ENCODE peak calls at places on chromosomes 16 and 17, in seven cellular contexts. X is body of pancreas, Z is SK-N-SH, Q is Panc1, G is right cardiac atrium, O is adipocyte, N is iPS DF 6.9. E is an unnamed sample. For H3K4me1, the result is how much of the 10 kb centered on the place peaks cover.

GRCh38 chr16:82832861-82833260 is 206.1 kb downstream of the CDH13 start:
- DNase-seq in N (no peak), Z (no peak), G (no peak), O (peak), Q (no peak), X (no peak), E (no peak)

GRCh38 chr17:45662432-45662831 is 121.7 kb upstream of the CRHR1 start:
- DNase-seq in Z (no peak), O (no peak), G (no peak), X (no peak), N (no peak), Q (no peak), E (no peak)

GRCh38 chr17:17235212-17236174 is 1.5 kb downstream of the FLCN start:
- DNase-seq in N (no peak), O (peak), X (peak), Z (no peak), Q (no peak), G (peak), E (no peak)

GRCh38 chr17:7548585-7549400 is at the start of gene TNFSF12:
- DNase-seq in N (no peak), Z (peak), G (peak), X (peak), O (peak), Q (no peak), E (peak)

GRCh38 chr17:44331249-44331760 is 6.7 kb upstream of the SLC25A39 start:
- DNase-seq in Z (peak), O (peak), N (no peak), X (peak), Q (no peak), G (peak), E (peak)

GRCh38 chr16:82037666-82038065 is 2.6 kb downstream of the HSD17B2 start:
- DNase-seq in X (no peak), N (no peak), Z (no peak), Q (no peak), G (no peak), O (peak), E (no peak)

GRCh38 chr17:59565959-59566324 is 532 bp downstream of the DHX40 start:
- DNase-seq in X (peak), G (peak), O (peak), Q (no peak), Z (peak), N (peak), E (peak)

GRCh38 chr16:48125888-48126287 is 29.9 kb downstream of the ABCC12 start:
- DNase-seq in Z (no peak), X (peak), G (no peak), N (no peak), Q (no peak), O (no peak), E (no peak)

GRCh38 chr17:74671031-74671771 is 41.5 kb downstream of the CD300LF start:
- DNase-seq in Z (peak), O (peak), X (peak), Q (no peak), N (peak), G (peak), E (peak)

GRCh38 chr17:27244481-27245223 is 49.3 kb upstream of the WSB1 start:
- DNase-seq in Z (no peak), O (peak), Q (no peak), X (peak), G (peak), N (no peak), E (no peak)

GRCh38 chr17:67322039-67322787 is 44.2 kb downstream of the PSMD12 start:
- DNase-seq in Z (peak), G (no peak), N (peak), O (no peak), X (no peak), Q (no peak), E (no peak)

GRCh38 chr16:19810817-19811731 is 73.6 kb downstream of the GPRC5B start:
- DNase-seq in Z (no peak), X (no peak), Q (no peak), O (peak), G (no peak), N (no peak), E (no peak)

GRCh38 chr17:81656118-81656743 is at the start of gene PDE6G:
- DNase-seq in G (peak), Q (no peak), X (no peak), N (no peak), Z (no peak), O (no peak), E (no peak)

GRCh38 chr16:85595812-85596495 is 17.2 kb upstream of the GSE1 start:
- DNase-seq in G (no peak), N (no peak), O (no peak), Q (no peak), Z (no peak), X (no peak), E (no peak)

GRCh38 chr16:72400257-72401078 is 228.5 kb upstream of the PMFBP1 start:
- DNase-seq in Z (peak), N (peak), O (peak), Q (peak), G (no peak), X (peak), E (no peak)

GRCh38 chr17:57746221-57746620 is 1.1 kb upstream of the CCDC182 start:
- DNase-seq in G (no peak), O (no peak), N (no peak), X (no peak), Z (no peak), Q (no peak), E (no peak)

GRCh38 chr16:14338969-14339368 is 267.9 kb downstream of the MRTFB start:
- DNase-seq in Q (no peak), N (no peak), G (no peak), O (no peak), X (no peak), Z (no peak), E (no peak)

GRCh38 chr16:10945065-10945787 is 862 bp downstream of the CLEC16A start:
- DNase-seq in G (no peak), Q (no peak), Z (no peak), N (no peak), X (no peak), O (no peak), E (no peak)

GRCh38 chr17:75919611-75920010 is 14.9 kb upstream of the MRPL38 start:
- DNase-seq in Z (no peak), Q (no peak), N (no peak), O (no peak), X (no peak), G (no peak), E (no peak)

GRCh38 chr17:75920045-75920560 is 15.4 kb upstream of the MRPL38 start:
- DNase-seq in Z (no peak), X (no peak), N (no peak), Q (no peak), G (no peak), O (no peak), E (no peak)

GRCh38 chr17:75922173-75922961 is 17.7 kb upstream of the MRPL38 start:
- DNase-seq in Q (no peak), N (no peak), O (no peak), Z (no peak), G (no peak), X (no peak), E (no peak)

GRCh38 chr17:75922963-75923874 is 17.6 kb downstream of the FBF1 start:
- DNase-seq in Q (no peak), O (no peak), Z (no peak), X (no peak), N (no peak), G (no peak), E (no peak)

DNA sequence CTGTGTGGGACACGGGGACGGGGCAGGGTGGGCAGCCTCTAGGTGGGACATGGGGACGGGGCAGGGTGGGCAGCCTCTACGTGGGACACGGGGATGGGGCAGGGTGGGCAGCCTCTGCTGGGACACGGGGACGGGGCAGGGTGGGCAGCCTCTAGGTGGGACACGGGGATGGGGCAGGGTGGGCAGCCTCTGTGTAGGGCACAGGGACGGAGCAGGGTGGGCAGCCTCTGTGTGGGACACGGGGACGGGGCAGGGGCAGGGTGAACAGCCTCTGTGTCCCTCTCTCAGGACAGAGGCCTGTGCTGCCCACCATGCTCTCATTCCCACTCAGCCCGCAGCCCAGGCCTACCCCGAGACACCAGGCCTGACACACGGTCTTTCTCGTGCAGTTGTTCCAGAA is 16.9 kb upstream of the MRPL38 start:
- DNase-seq in N (no peak), Z (no peak), X (no peak), G (no peak), O (no peak), Q (no peak), E (no peak)
- H3K4me1 ChIP-seq in N (under half), Z (under half), X (under half), G (under half), O (under half), Q (under half), E (under half)

DNA sequence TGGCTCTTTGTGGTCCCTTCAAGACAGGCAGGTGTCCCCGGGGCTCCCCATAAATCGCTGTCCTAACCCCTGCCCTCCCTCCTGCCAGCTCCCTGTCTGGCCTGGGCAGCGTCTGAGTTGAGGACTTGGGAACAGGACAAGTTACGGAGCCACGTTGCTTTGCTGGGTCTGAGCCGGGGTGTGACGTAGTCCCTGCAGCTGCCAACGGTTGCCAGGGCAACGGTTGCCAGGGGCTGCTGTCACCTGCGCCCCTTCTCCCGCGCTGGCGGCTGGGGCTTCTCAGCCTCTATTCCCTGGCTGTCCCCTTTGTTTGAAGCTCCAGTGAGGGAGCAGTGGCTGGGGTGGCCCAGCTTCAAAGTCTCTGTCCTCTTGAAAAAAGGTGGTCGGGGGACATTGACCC is 10.7 kb downstream of the ADGRG1 start:
- DNase-seq in O (no peak), X (peak), G (peak), N (no peak), Q (no peak), Z (peak), E (peak)
- H3K4me1 ChIP-seq in O (under half), X (half or more), G (under half), N (under half), Q (under half), Z (under half), E (half or more)

GRCh38 chr17:78828470-78829185 is 12.0 kb downstream of the USP36 start:
- DNase-seq in N (no peak), X (no peak), G (no peak), Z (peak), O (peak), Q (no peak), E (no peak)
- H3K4me1 ChIP-seq in N (under half), X (under half), G (under half), Z (under half), O (under half), Q (under half), E (under half)

GRCh38 chr17:63436523-63437110 is 9.5 kb downstream of the CYB561 start:
- DNase-seq in Z (peak), G (no peak), X (peak), Q (no peak), O (no peak), N (no peak), E (peak)

GRCh38 chr17:63437287-63438091 is 8.6 kb downstream of the CYB561 start:
- DNase-seq in X (peak), O (no peak), G (peak), N (no peak), Z (peak), Q (no peak), E (peak)

GRCh38 chr17:63439682-63440081 is 6.4 kb downstream of the CYB561 start:
- DNase-seq in Q (no peak), Z (no peak), G (no peak), N (no peak), O (peak), X (no peak), E (no peak)

GRCh38 chr17:63440127-63440769 is 5.9 kb downstream of the CYB561 start:
- DNase-seq in N (no peak), G (no peak), Z (peak), X (no peak), O (no peak), Q (no peak), E (no peak)

GRCh38 chr17:63438092-63439051 is 7.7 kb downstream of the CYB561 start:
- DNase-seq in Q (no peak), N (no peak), O (no peak), X (no peak), G (no peak), Z (peak), E (no peak)
- H3K4me1 ChIP-seq in Q (half or more), N (under half), O (half or more), X (half or more), G (under half), Z (under half), E (half or more)